ENCODE peak calls at places on chromosomes 2 and 18, in five cellular contexts. Y is lower lobe of right lung; X is CD8-positive, alpha-beta T cell; Z is fibroblast of lung; C is psoas muscle. H is an unnamed sample. For H3K4me1, the result is how much of the 10 kb centered on the place peaks cover.

GRCh38 chr2:166117491-166117890 is 10.3 kb downstream of the SCN1A start:
- DNase-seq in C (no peak), Y (no peak), Z (no peak), X (no peak), H (no peak)

GRCh38 chr2:128980475-128980874 is 661.8 kb upstream of the HS6ST1 start:
- DNase-seq in Z (no peak), X (no peak), Y (no peak), C (no peak), H (no peak)

GRCh38 chr2:71816815-71817214 is 330.8 kb downstream of the CYP26B1 start:
- DNase-seq in C (no peak), Z (no peak), X (no peak), Y (no peak), H (no peak)

GRCh38 chr2:20353597-20353996 is 3.0 kb upstream of the PUM2 start:
- DNase-seq in Y (no peak), C (no peak), Z (no peak), X (no peak), H (peak)

GRCh38 chr2:1360132-1360531 is 53.1 kb upstream of the TPO start:
- DNase-seq in C (no peak), Z (no peak), X (no peak), Y (no peak), H (no peak)

GRCh38 chr2:66981074-66981473 is 416.1 kb upstream of the ETAA1 start:
- DNase-seq in X (no peak), Z (no peak), C (no peak), Y (no peak), H (no peak)

GRCh38 chr18:9696112-9696511 is 12.0 kb upstream of the RAB31 start:
- DNase-seq in X (no peak), Z (no peak), Y (no peak), C (no peak), H (no peak)

GRCh38 chr2:200048421-200048820 is 93.0 kb downstream of the MAIP1 start:
- DNase-seq in C (no peak), Z (no peak), X (no peak), Y (no peak), H (no peak)

GRCh38 chr18:2146754-2147153 is 424.6 kb downstream of the METTL4 start:
- DNase-seq in C (no peak), Z (no peak), X (no peak), Y (no peak), H (peak)

DNA sequence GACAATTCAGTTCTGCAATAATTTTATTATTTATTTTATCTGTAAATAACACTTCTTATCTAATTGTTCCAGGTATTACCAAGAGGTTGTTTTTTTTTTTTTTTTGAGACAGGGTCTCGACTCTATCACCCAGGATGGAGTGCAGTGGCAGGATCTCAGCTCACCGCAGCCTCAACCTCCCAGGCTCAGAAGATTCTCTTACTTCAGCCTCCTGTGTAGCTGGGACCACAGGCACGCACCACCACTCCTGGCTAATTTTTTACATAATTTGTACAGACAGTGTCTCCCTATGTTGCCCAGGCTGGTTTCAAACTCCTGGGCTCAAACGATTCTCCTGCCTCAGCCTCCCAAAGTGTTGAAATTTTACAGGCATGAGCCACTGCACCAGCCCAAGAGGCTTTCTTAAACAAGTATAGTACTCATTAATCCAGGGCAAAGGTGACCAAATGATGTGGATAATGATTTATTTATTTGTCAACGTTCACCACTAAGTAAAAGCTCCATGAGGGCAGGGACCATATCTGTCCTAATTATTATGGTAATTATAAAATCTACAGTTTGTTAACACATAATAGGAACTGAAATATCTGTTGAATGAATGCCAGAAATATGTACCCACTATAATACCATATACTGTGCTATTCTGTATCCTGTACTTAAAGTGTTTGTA is 12.0 kb downstream of the STK17B start:
- DNase-seq in C (no peak), Z (no peak), Y (no peak), X (peak), H (peak)
- H3K4me1 ChIP-seq in C (under half), Z (under half), Y (under half), X (half or more), H (under half)

GRCh38 chr2:47272905-47273758 is 118.0 kb upstream of the STPG4 start:
- DNase-seq in Z (no peak), X (no peak), Y (no peak), C (no peak), H (no peak)

GRCh38 chr2:47276061-47276460 is 121.0 kb upstream of the STPG4 start:
- DNase-seq in X (no peak), Y (no peak), Z (no peak), C (no peak), H (no peak)

GRCh38 chr2:47274780-47275117 is 119.6 kb upstream of the STPG4 start:
- DNase-seq in C (no peak), Z (no peak), Y (no peak), X (no peak), H (no peak)

GRCh38 chr2:47272031-47272864 is 117.1 kb upstream of the STPG4 start:
- DNase-seq in Y (peak), C (peak), Z (peak), X (peak), H (peak)

DNA sequence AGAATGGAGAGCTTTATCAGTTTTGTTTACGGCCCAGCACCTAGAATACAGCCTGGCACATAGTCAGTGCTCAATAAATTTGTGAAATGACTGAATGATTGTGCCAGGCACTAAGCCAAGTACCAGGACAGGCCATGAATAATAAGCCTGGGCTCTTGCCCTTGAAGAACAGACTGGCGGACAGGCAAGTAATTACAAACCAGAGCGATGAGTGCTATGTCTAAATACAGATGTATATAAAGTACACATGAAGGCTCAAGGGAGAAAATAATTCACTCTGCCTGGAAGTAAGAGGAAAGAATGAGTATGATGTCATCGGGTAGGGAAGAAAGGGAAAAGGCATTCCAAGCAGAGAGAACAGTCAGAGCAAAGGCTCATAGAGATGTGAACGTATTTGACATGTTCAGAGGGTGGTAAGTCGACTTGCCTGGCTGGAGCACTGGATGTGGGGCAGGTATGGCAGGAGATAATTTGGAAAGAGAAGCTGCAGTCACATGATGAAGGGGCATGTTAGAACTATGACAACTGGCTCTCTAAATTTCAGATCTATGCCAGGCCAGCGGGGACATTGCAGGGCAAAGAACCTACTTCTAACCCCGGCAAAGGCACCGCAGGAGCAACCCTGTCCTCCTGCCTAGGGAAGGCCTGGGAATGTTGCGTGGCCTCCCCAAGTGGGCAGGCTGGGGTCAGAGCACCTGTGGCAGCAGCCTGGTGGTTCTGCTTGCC is 119.1 kb upstream of the STPG4 start:
- DNase-seq in Y (no peak), C (no peak), X (no peak), Z (peak), H (no peak)
- H3K27ac ChIP-seq in Y (no peak), C (peak), X (no peak), Z (no peak), H (no peak)

DNA sequence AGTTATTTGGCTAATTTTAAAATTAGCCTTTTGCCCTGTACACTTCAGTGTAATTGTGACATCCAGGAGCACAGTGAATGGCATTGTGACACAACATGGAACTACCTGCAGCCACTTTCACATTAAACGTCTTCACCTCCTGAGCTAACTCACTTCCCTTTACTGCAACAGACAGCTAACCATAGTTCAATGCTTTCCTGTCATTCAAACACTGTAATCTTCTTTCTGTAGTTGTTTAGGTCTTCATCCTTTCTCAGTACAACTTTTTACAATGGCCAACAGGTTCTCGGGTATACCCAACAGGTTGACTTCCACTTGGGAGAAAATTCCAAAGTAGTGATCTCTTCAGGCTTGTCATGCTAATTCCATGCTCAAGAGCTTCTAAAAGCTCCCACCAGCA is 8.6 kb upstream of the AGPS start:
- DNase-seq in C (no peak), X (no peak), Y (no peak), Z (no peak), H (no peak)
- H3K4me3 ChIP-seq in C (no peak), X (no peak), Y (no peak), Z (no peak), H (no peak)

GRCh38 chr18:77061946-77062517 is 70.6 kb downstream of the MBP start:
- DNase-seq in Z (no peak), C (no peak), X (peak), Y (peak), H (no peak)
- H3K4me1 ChIP-seq in Z (under half), C (under half), X (half or more), Y (half or more), H (under half)

GRCh38 chr2:96239091-96239490 is 26.7 kb downstream of the TMEM127 start:
- DNase-seq in Y (no peak), C (no peak), Z (no peak), X (no peak), H (no peak)

GRCh38 chr2:96241901-96242611 is 23.7 kb downstream of the TMEM127 start:
- DNase-seq in Y (peak), Z (peak), C (no peak), X (peak), H (peak)

GRCh38 chr2:96240341-96241038 is 25.3 kb downstream of the TMEM127 start:
- DNase-seq in Y (no peak), C (peak), X (no peak), Z (no peak), H (no peak)

GRCh38 chr2:96239745-96240264 is 26.0 kb downstream of the TMEM127 start:
- DNase-seq in X (no peak), Y (no peak), Z (no peak), C (no peak), H (no peak)

DNA sequence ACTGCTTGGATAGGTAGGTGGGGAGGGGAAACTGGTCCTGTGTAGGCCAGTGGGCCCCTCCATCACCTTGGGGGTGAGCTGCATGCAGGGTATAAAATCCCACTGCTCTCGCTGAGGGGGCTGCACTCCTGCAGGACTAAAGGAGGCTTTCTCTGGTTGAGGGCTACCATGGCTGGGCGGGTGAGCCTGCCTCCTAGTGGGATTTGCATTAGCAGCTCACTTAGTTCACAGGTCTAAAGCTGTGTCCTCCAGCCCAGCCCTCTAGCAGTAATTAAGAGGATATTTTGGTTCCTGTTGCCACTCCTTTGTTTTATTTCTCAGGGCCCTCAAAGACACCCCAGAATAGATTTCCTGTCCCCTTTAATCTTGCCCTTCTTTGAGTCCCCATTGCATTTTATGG is 24.6 kb downstream of the TMEM127 start:
- DNase-seq in X (no peak), Z (no peak), Y (no peak), C (no peak), H (no peak)
- H3K27ac ChIP-seq in X (peak), Z (no peak), Y (peak), C (peak), H (no peak)

GRCh38 chr2:189408294-189408693 is 33.0 kb upstream of the WDR75 start:
- DNase-seq in Z (no peak), X (no peak), C (no peak), Y (no peak), H (peak)
- H3K4me3 ChIP-seq in Z (no peak), X (no peak), C (no peak), Y (no peak), H (peak)

DNA sequence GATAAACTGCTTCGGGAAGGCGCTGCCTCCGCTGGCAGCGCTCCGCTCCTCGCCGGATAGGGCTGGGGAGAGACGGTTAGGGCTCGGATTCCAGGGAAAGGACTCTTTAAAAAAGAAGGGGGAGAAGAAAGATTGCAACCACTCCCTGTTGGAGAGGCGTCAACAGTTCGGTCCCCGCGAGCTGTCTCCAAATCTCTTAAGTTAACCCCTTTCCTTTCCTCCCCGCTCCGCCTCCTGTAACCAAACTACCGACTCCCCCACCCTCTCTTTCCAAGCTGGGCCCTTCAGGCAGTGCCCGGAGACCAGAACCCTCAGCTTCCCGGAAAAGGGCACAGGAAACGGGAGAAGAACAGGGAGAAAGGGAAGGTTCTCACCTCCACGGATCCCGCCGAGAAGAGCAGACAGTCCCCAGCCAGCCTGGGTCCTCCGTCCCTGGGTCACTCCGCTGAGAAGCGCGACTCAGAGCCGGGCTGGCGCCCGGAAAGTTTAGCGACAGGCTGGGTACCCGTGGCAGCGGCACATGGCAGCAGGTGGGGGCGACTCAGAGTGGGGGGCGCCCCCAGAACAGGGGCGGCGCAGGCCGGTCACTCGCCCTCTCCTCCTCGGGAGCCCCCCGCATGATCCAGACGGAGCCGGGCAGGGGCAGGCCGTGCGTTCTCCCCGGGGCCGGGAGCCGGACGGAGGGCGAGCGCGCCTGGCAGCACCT is 662 bp downstream of the FZD5 start:
- DNase-seq in X (no peak), Y (peak), C (no peak), Z (peak), H (peak)
- H3K4me1 ChIP-seq in X (under half), Y (under half), C (under half), Z (under half), H (under half)

H was measured in PC-3.